ENCODE peak calls at places on chromosomes 3 and 15, in eight cellular contexts. I, W, Y, L, R, X, V and S are unnamed samples.

GRCh38 chr3:169044341-169045113 is 619.0 kb downstream of the MECOM start:
- DNase-seq in R (peak; percentile 45), V (peak; percentile 92), W (peak; percentile 47), L (no peak), X (no peak), Y (peak; percentile 47), I (no peak), S (no peak)

GRCh38 chr15:28977377-28978010 is 91.7 kb downstream of the APBA2 start:
- DNase-seq in V (peak; percentile 94), R (peak; percentile 96), Y (peak; percentile 96), L (peak; percentile 4), X (no peak), I (no peak), W (no peak), S (peak; percentile 66)

GRCh38 chr3:156633335-156633734 is 41.1 kb upstream of the TIPARP start:
- DNase-seq in I (no peak), R (peak; percentile 80), W (no peak), X (no peak), V (peak; percentile 90), L (no peak), Y (peak; percentile 41), S (no peak)

GRCh38 chr3:77329161-77329560 is 289.3 kb downstream of the ROBO2 start:
- DNase-seq in I (no peak), R (no peak), V (peak; percentile 55), W (no peak), Y (peak; percentile 21), L (no peak), X (no peak), S (no peak)

GRCh38 chr3:128489860-128490649 is 2.9 kb downstream of the GATA2 start:
- DNase-seq in R (no peak), X (peak; percentile 95), L (peak; percentile 71), V (peak; percentile 73), I (peak; percentile 78), W (peak; percentile 43), Y (no peak), S (no peak)

GRCh38 chr15:31439328-31439727 is 112.7 kb downstream of the KLF13 start:
- DNase-seq in W (no peak), L (no peak), Y (no peak), V (no peak), I (no peak), X (peak; percentile 47), R (no peak), S (no peak)

GRCh38 chr3:193894121-193894863 is 241.7 kb upstream of the HES1 start:
- DNase-seq in Y (no peak), L (no peak), W (peak; percentile 48), I (no peak), R (no peak), X (no peak), V (no peak), S (peak; percentile 32)

GRCh38 chr3:126540342-126540849 is 16.4 kb downstream of the CHST13 start:
- DNase-seq in Y (peak; percentile 89), I (no peak), W (peak; percentile 73), X (no peak), V (peak; percentile 99), L (peak; percentile 84), R (peak; percentile 79), S (peak; percentile 35)

GRCh38 chr3:149971403-149972075 is 844 bp upstream of the PFN2 start:
- DNase-seq in W (peak; percentile 57), V (peak; percentile 86), Y (peak; percentile 75), R (peak; percentile 62), I (peak; percentile 94), X (peak; percentile 47), L (no peak), S (peak; percentile 86)

GRCh38 chr3:115913069-115913686 is 289.9 kb downstream of the GAP43 start:
- DNase-seq in V (peak; percentile 37), I (no peak), X (peak; percentile 15), R (no peak), W (no peak), Y (peak; percentile 24), L (no peak), S (no peak)

GRCh38 chr3:152281032-152281713 is 12.4 kb downstream of the MBNL1 start:
- DNase-seq in W (no peak), L (no peak), V (peak; percentile 56), I (no peak), Y (no peak), X (no peak), R (no peak), S (no peak)

GRCh38 chr15:93829115-93829849 is 402.1 kb upstream of the MCTP2 start:
- DNase-seq in X (no peak), I (no peak), R (peak; percentile 94), Y (no peak), L (no peak), W (peak; percentile 39), V (peak; percentile 85), S (no peak)

GRCh38 chr3:182530316-182530715 is 263.0 kb upstream of the ATP11B start:
- DNase-seq in R (no peak), V (no peak), W (no peak), I (no peak), L (no peak), X (no peak), Y (no peak), S (no peak)

GRCh38 chr3:112134335-112135124 is 1.5 kb upstream of the GCSAM start:
- DNase-seq in I (no peak), V (no peak), Y (peak; percentile 6), X (no peak), W (peak; percentile 67), R (no peak), L (no peak), S (no peak)

GRCh38 chr3:130894130-130894872 is 417 bp downstream of the ATP2C1 start:
- DNase-seq in L (peak; percentile 53), I (peak; percentile 29), Y (peak; percentile 17), X (peak; percentile 36), V (peak; percentile 57), R (peak; percentile 8), W (no peak), S (no peak)

GRCh38 chr3:48120223-48120622 is 68.0 kb downstream of the CDC25A start:
- DNase-seq in R (no peak), I (no peak), V (no peak), Y (no peak), W (no peak), L (no peak), X (no peak), S (no peak)

GRCh38 chr15:63050737-63051700 is 8.5 kb downstream of the TPM1 start:
- DNase-seq in V (peak; percentile 85), W (no peak), R (peak; percentile 28), I (peak; percentile 6), Y (peak; percentile 97), L (peak; percentile 58), X (no peak), S (peak; percentile 35)

GRCh38 chr15:73237910-73238309 is 130.8 kb downstream of the HCN4 start:
- DNase-seq in V (no peak), R (no peak), W (no peak), Y (no peak), X (no peak), I (no peak), L (no peak), S (no peak)